ENCODE peak calls at places on chromosomes 16 and 17, in four cellular contexts. Y, O, M and S are unnamed samples.

GRCh38 chr16:11232852-11233726 is 22.9 kb downstream of the SOCS1 start:
- DNase-seq in Y (peak; percentile 69), O (no peak), M (peak; percentile 72), S (no peak)

GRCh38 chr16:53090271-53090590 is 35.4 kb downstream of the CHD9 start:
- DNase-seq in Y (no peak), O (no peak), M (no peak), S (no peak)

GRCh38 chr17:20189322-20189721 is 180.2 kb downstream of the SPECC1 start:
- DNase-seq in Y (no peak), O (peak; percentile 68), M (peak; percentile 73), S (peak; percentile 64)

GRCh38 chr17:48729335-48730239 is 1.0 kb upstream of the HOXB13 start:
- DNase-seq in Y (no peak), O (no peak), M (no peak), S (peak; percentile 33)

GRCh38 chr16:66188786-66189725 is 177.4 kb upstream of the CDH5 start:
- DNase-seq in Y (peak; percentile 30), O (peak; percentile 74), M (no peak), S (no peak)

GRCh38 chr17:76569607-76570279 is 15.9 kb downstream of the ST6GALNAC2 start:
- DNase-seq in Y (no peak), O (no peak), M (peak; percentile 49), S (no peak)

GRCh38 chr16:57273826-57274225 is 10.6 kb downstream of the PLLP start:
- DNase-seq in Y (no peak), O (no peak), M (no peak), S (no peak)

GRCh38 chr17:27751622-27752490 is 48.5 kb downstream of the NOS2 start:
- DNase-seq in Y (peak; percentile 35), O (no peak), M (peak; percentile 23), S (no peak)

GRCh38 chr16:67673712-67674580 is 7.3 kb downstream of the C16orf86 start:
- DNase-seq in Y (no peak), O (no peak), M (no peak), S (no peak)

GRCh38 chr16:59973966-59974365 is 1239.8 kb upstream of the GOT2 start:
- DNase-seq in Y (no peak), O (no peak), M (no peak), S (no peak)

GRCh38 chr17:10790491-10791401 is 13.2 kb downstream of the TMEM238L start:
- DNase-seq in Y (no peak), O (no peak), M (no peak), S (no peak)

GRCh38 chr16:28118636-28119035 is 55.1 kb upstream of the GSG1L start:
- DNase-seq in Y (no peak), O (no peak), M (no peak), S (no peak)

GRCh38 chr17:53319947-53320346 is 502.8 kb upstream of the KIF2B start:
- DNase-seq in Y (no peak), O (no peak), M (no peak), S (no peak)

GRCh38 chr17:48586355-48586924 is 3.6 kb downstream of the HOXB3 start:
- DNase-seq in Y (no peak), O (peak; percentile 41), M (no peak), S (no peak)

GRCh38 chr17:82699551-82699950 is 1.1 kb upstream of the RAB40B start:
- DNase-seq in Y (no peak), O (no peak), M (no peak), S (no peak)

GRCh38 chr17:64683791-64684190 is 21.7 kb upstream of the SMURF2 start:
- DNase-seq in Y (no peak), O (peak; percentile 62), M (no peak), S (no peak)

GRCh38 chr17:82076018-82076784 is 10.6 kb upstream of the DUS1L start:
- DNase-seq in Y (no peak), O (no peak), M (no peak), S (no peak)

GRCh38 chr17:28716740-28717577 is 709 bp downstream of the RAB34 start:
- DNase-seq in Y (no peak), O (peak; percentile 19), M (peak; percentile 55), S (peak; percentile 62)

GRCh38 chr16:71927383-71927782 is 32.1 kb downstream of the IST1 start:
- DNase-seq in Y (no peak), O (peak; percentile 90), M (no peak), S (peak; percentile 80)

GRCh38 chr17:70138309-70138865 is 30.9 kb upstream of the KCNJ2 start:
- DNase-seq in Y (no peak), O (no peak), M (no peak), S (no peak)

GRCh38 chr16:17483266-17483864 is 12.6 kb upstream of the XYLT1 start:
- DNase-seq in Y (no peak), O (no peak), M (no peak), S (no peak)

GRCh38 chr16:87742781-87743490 is 22.9 kb downstream of the KLHDC4 start:
- DNase-seq in Y (no peak), O (no peak), M (no peak), S (no peak)

GRCh38 chr17:36705651-36706436 is 104.5 kb downstream of the MRM1 start:
- DNase-seq in Y (no peak), O (peak; percentile 4), M (peak; percentile 80), S (peak; percentile 18)

GRCh38 chr17:48505788-48506187 is 25.0 kb downstream of the HOXB1 start:
- DNase-seq in Y (no peak), O (peak; percentile 89), M (no peak), S (peak; percentile 98)

GRCh38 chr16:86758932-86759331 is 180.6 kb downstream of the FOXL1 start:
- DNase-seq in Y (no peak), O (no peak), M (no peak), S (no peak)

GRCh38 chr16:74724820-74725549 is 24.3 kb upstream of the MLKL start:
- DNase-seq in Y (no peak), O (peak; percentile 82), M (peak; percentile 45), S (no peak)

GRCh38 chr16:12250578-12250977 is 274.0 kb downstream of the SNX29 start:
- DNase-seq in Y (no peak), O (no peak), M (no peak), S (no peak)

GRCh38 chr16:38941-39892 is 14.2 kb downstream of the POLR3K start:
- DNase-seq in Y (no peak), O (no peak), M (no peak), S (no peak)

GRCh38 chr17:17175917-17176316 is 30.2 kb downstream of the PLD6 start:
- DNase-seq in Y (no peak), O (no peak), M (no peak), S (no peak)

GRCh38 chr17:17177186-17177585 is 28.9 kb downstream of the PLD6 start:
- DNase-seq in Y (no peak), O (no peak), M (no peak), S (no peak)

GRCh38 chr17:17175340-17175739 is 30.8 kb downstream of the PLD6 start:
- DNase-seq in Y (no peak), O (no peak), M (no peak), S (no peak)

GRCh38 chr17:17173921-17174320 is 32.2 kb downstream of the PLD6 start:
- DNase-seq in Y (no peak), O (no peak), M (no peak), S (no peak)

GRCh38 chr17:17176341-17176740 is 29.8 kb downstream of the PLD6 start:
- DNase-seq in Y (no peak), O (no peak), M (no peak), S (no peak)
- H4K8ac ChIP-seq in Y (no peak overlapping the region), O (no peak overlapping the region), M (no peak overlapping the region), S (no peak overlapping the region)

GRCh38 chr17:44121206-44121605 is 2.2 kb downstream of the HDAC5 start:
- DNase-seq in Y (no peak), O (no peak), M (peak; percentile 34), S (no peak)

GRCh38 chr17:44122825-44123355 is 551 bp downstream of the HDAC5 start:
- DNase-seq in Y (no peak), O (no peak), M (no peak), S (no peak)

GRCh38 chr17:44121997-44122824 is 1.2 kb downstream of the HDAC5 start:
- DNase-seq in Y (no peak), O (no peak), M (no peak), S (no peak)

GRCh38 chr17:44124118-44124438 is 637 bp upstream of the HDAC5 start:
- DNase-seq in Y (no peak), O (no peak), M (no peak), S (no peak)

GRCh38 chr17:44123356-44124117 is at the start of gene HDAC5:
- DNase-seq in Y (peak; percentile 93), O (peak; percentile 91), M (peak; percentile 99), S (peak; percentile 96)
- H3K18ac ChIP-seq in Y (peak within 1 kb of the TSS; percentile 85), O (peak within 1 kb of the TSS; percentile 76), M (peak within 1 kb of the TSS; percentile 69), S (peak within 1 kb of the TSS; percentile 91)

GRCh38 chr17:6476834-6477210 is 32.6 kb downstream of the PIMREG start:
- DNase-seq in Y (no peak), O (no peak), M (no peak), S (no peak)

GRCh38 chr17:6480325-6480675 is 36.0 kb downstream of the PIMREG start:
- DNase-seq in Y (no peak), O (no peak), M (no peak), S (no peak)

GRCh38 chr17:6477831-6478383 is 33.7 kb downstream of the PIMREG start:
- DNase-seq in Y (no peak), O (no peak), M (no peak), S (no peak)

GRCh38 chr17:6479626-6480324 is 35.5 kb downstream of the PIMREG start:
- DNase-seq in Y (no peak), O (no peak), M (no peak), S (no peak)

GRCh38 chr17:6478486-6478885 is 34.2 kb downstream of the PIMREG start:
- DNase-seq in Y (no peak), O (no peak), M (no peak), S (no peak)
- H4K8ac ChIP-seq in Y (no peak overlapping the region), O (no peak overlapping the region), M (no peak overlapping the region), S (no peak overlapping the region)

DNA sequence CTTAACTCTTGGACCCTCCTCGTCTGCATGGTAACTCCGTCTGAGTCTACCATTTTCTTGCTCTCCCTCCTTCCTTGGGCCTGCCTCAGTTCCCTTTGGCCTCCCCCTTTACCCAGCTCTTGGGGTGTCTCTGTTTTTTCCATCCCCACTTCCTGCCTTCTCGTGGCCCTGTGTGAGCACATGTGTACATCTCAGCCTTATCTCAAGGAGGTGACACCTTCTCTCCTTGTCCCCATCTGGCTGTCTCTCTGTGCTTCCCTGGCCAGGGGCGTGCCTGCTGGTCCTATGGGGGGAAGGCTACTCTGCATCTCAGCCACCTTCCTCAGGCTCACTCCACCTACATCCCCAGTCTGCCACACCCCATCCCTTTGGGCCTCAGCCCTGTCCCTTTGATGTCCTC is 6.6 kb downstream of the CTF1 start:
- DNase-seq in Y (no peak), O (no peak), M (no peak), S (no peak)
- H3K18ac ChIP-seq in Y (peak overlapping the region; percentile 13), O (no peak overlapping the region), M (no peak overlapping the region), S (no peak overlapping the region)

DNA sequence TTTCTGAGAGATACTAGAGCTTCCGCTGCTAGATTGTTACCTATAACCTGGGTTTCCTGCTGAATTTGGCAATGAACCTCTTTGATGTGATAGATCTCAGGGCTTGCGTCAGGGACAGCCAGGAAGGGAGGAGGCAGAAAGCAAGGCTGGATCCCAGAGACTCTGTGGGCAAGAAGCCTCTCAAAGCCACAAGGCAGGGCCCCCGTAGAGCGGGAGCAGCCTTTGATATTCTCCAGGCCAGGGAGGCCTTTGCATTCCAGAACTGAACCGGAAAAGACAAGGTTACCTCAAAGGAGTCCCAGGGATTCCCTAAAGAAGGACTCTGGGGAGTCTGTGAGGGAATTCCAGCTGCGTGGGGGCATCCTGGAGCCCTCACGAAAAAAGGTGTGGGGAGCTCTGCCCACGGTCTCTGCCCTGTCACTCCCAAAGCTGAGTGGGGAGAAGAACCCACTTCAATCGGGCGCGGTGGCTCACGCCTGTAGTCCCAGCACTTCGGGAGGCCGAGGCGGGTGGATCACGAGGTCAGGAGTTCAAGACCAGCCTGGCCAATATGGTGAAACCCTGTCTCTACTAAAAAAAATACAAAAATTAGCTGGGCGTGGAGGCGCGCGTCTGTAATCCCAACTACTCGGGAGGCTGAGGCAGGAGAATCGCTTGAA is 14.3 kb upstream of the SCIMP start:
- DNase-seq in Y (no peak), O (no peak), M (peak; percentile 70), S (no peak)
- H4K8ac ChIP-seq in Y (no peak overlapping the region), O (no peak overlapping the region), M (no peak overlapping the region), S (no peak overlapping the region)